ENCODE peak calls at places on chromosomes 1 and 21, in four cellular contexts. One of them, this sample, is unnamed.

GRCh38 chr1:112297536-112297935 is 98.5 kb upstream of the CTTNBP2NL start:
- DNase-seq in body of pancreas: no peak
- DNase-seq in adrenal gland: no peak
- DNase-seq in ovary: no peak
- DNase-seq in this sample: no peak

GRCh38 chr1:192709544-192709943 is 73.6 kb downstream of the RGS13 start:
- DNase-seq in body of pancreas: no peak
- DNase-seq in adrenal gland: no peak
- DNase-seq in ovary: no peak
- DNase-seq in this sample: no peak

GRCh38 chr1:172382406-172382805 is 38.1 kb upstream of the C1orf105 start:
- DNase-seq in body of pancreas: no peak
- DNase-seq in adrenal gland: no peak
- DNase-seq in ovary: no peak
- DNase-seq in this sample: no peak

GRCh38 chr1:94037392-94038229 is 83.3 kb downstream of the ABCA4 start:
- DNase-seq in body of pancreas: no peak
- DNase-seq in adrenal gland: no peak
- DNase-seq in ovary: no peak
- DNase-seq in this sample: no peak

GRCh38 chr1:161763522-161764098 is 2.5 kb upstream of the ATF6 start:
- DNase-seq in body of pancreas: peak
- DNase-seq in adrenal gland: no peak
- DNase-seq in ovary: no peak
- DNase-seq in this sample: no peak

GRCh38 chr1:8259498-8260290 is 58.2 kb upstream of the SLC45A1 start:
- DNase-seq in body of pancreas: peak
- DNase-seq in adrenal gland: peak
- DNase-seq in ovary: peak
- DNase-seq in this sample: peak

GRCh38 chr1:57590978-57591377 is 167.1 kb upstream of the DAB1 start:
- DNase-seq in body of pancreas: no peak
- DNase-seq in adrenal gland: no peak
- DNase-seq in ovary: no peak
- DNase-seq in this sample: no peak

GRCh38 chr1:178490136-178490535 is 6.6 kb downstream of the CLEC20A start:
- DNase-seq in body of pancreas: no peak
- DNase-seq in adrenal gland: no peak
- DNase-seq in ovary: no peak
- DNase-seq in this sample: no peak

GRCh38 chr21:39467746-39468145 is 16.0 kb downstream of the SH3BGR start:
- DNase-seq in body of pancreas: no peak
- DNase-seq in adrenal gland: no peak
- DNase-seq in ovary: no peak
- DNase-seq in this sample: no peak

GRCh38 chr1:85307987-85308836 is 31.8 kb upstream of the BCL10 start:
- DNase-seq in body of pancreas: peak
- DNase-seq in adrenal gland: peak
- DNase-seq in ovary: peak
- DNase-seq in this sample: peak

GRCh38 chr1:71561206-71561605 is 480.4 kb upstream of the ZRANB2 start:
- DNase-seq in body of pancreas: no peak
- DNase-seq in adrenal gland: no peak
- DNase-seq in ovary: no peak
- DNase-seq in this sample: no peak

GRCh38 chr1:160376525-160377131 is 9.8 kb downstream of the NHLH1 start:
- DNase-seq in body of pancreas: peak
- DNase-seq in adrenal gland: peak
- DNase-seq in ovary: no peak
- DNase-seq in this sample: no peak

GRCh38 chr1:53014791-53015507 is 47.1 kb upstream of the PODN start:
- DNase-seq in body of pancreas: peak
- DNase-seq in adrenal gland: peak
- DNase-seq in ovary: peak
- DNase-seq in this sample: peak
- TF ChIP-seq POLR2A in body of pancreas: no peak
- TF ChIP-seq POLR2A in adrenal gland: peak
- TF ChIP-seq POLR2A in ovary: no peak
- TF ChIP-seq POLR2A in this sample: no peak

GRCh38 chr21:20023199-20023598 is 975.0 kb upstream of the NCAM2 start:
- DNase-seq in body of pancreas: no peak
- DNase-seq in adrenal gland: no peak
- DNase-seq in ovary: no peak
- DNase-seq in this sample: no peak

GRCh38 chr21:20016431-20017005 is 981.7 kb upstream of the NCAM2 start:
- DNase-seq in body of pancreas: no peak
- DNase-seq in adrenal gland: no peak
- DNase-seq in ovary: no peak
- DNase-seq in this sample: no peak

GRCh38 chr21:20024727-20025126 is 973.5 kb upstream of the NCAM2 start:
- DNase-seq in body of pancreas: no peak
- DNase-seq in adrenal gland: no peak
- DNase-seq in ovary: no peak
- DNase-seq in this sample: no peak

GRCh38 chr21:20020032-20020431 is 978.2 kb upstream of the NCAM2 start:
- DNase-seq in body of pancreas: no peak
- DNase-seq in adrenal gland: no peak
- DNase-seq in ovary: no peak
- DNase-seq in this sample: no peak
- H3K27ac ChIP-seq in body of pancreas: no peak
- H3K27ac ChIP-seq in adrenal gland: no peak
- H3K27ac ChIP-seq in ovary: no peak
- H3K27ac ChIP-seq in this sample: no peak

GRCh38 chr1:215521279-215521678 is 45.8 kb upstream of the KCTD3 start:
- DNase-seq in body of pancreas: no peak
- DNase-seq in adrenal gland: no peak
- DNase-seq in ovary: no peak
- DNase-seq in this sample: no peak
- TF ChIP-seq POLR2A in body of pancreas: no peak
- TF ChIP-seq POLR2A in adrenal gland: no peak
- TF ChIP-seq POLR2A in ovary: no peak
- TF ChIP-seq POLR2A in this sample: no peak

DNA sequence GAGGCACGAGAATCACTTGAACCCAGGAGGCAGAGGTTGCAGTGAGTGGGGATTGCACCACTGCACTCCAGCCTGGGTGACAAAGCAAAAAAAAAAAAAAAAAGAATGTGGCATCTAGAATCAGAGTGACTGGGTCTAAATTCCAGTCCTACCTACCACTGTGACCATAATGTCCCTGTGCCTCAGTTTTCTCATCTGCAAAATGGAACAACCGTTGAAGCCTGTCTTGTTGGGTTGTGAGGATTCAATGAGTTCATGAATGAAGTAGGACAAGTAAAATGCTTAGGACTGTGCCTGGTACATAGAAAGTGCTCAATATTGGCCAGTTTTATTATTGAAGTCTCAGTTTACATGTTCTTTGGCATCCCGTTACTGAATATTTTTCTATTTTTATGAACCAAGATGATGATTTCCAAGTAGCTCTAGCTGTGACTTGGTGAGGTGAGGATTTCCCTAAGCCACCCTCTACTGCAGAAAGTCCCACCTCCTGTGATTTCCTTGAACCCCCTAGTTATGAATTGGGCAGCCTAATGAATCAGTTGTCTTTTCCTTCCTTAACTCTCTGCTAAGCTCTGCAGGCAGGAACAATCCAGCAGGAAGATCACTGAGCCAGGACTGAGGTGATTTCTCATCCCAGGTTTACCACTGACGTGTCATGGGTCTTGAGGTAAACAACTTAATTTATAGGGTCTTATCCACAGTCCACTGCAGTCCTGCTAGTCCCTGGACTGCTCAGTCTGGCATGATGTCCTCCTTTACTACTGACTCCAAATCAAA is 18.9 kb upstream of the MEAF6 start:
- DNase-seq in body of pancreas: no peak
- DNase-seq in adrenal gland: no peak
- DNase-seq in ovary: no peak
- DNase-seq in this sample: no peak
- H3K27ac ChIP-seq in body of pancreas: peak
- H3K27ac ChIP-seq in adrenal gland: peak
- H3K27ac ChIP-seq in ovary: no peak
- H3K27ac ChIP-seq in this sample: peak